ENCODE peak calls at places on chromosome 6, in ten cellular contexts. W, C, A, N, D, O, L, K, E and Z are unnamed samples.

GRCh38 chr6:83609248-83609647 is 96.9 kb downstream of the PRSS35 start:
- DNase-seq in W (no peak), C (no peak), A (no peak), N (no peak), D (no peak), O (no peak), L (no peak), K (no peak), E (peak; percentile 76), Z (no peak)

GRCh38 chr6:26316291-26316690 is 48.7 kb upstream of the BTN3A2 start:
- DNase-seq in W (no peak), C (peak; percentile 68), A (no peak), N (no peak), D (no peak), O (no peak), L (no peak), K (no peak), E (no peak), Z (no peak)

GRCh38 chr6:106448000-106448426 is 87.5 kb downstream of the CRYBG1 start:
- DNase-seq in W (peak; percentile 47), C (no peak), A (no peak), N (no peak), D (no peak), O (no peak), L (peak; percentile 31), K (no peak), E (no peak), Z (no peak)

GRCh38 chr6:169833258-169833794 is 81.9 kb downstream of the ERMARD start:
- DNase-seq in W (no peak), C (no peak), A (no peak), N (no peak), D (no peak), O (no peak), L (no peak), K (no peak), E (no peak), Z (no peak)

GRCh38 chr6:155085582-155086253 is 90.6 kb downstream of the TIAM2 start:
- DNase-seq in W (no peak), C (peak; percentile 77), A (no peak), N (no peak), D (no peak), O (no peak), L (no peak), K (no peak), E (peak; percentile 73), Z (peak; percentile 23)

GRCh38 chr6:7112741-7113313 is 5.1 kb downstream of the RREB1 start:
- DNase-seq in W (peak; percentile 33), C (peak; percentile 69), A (no peak), N (no peak), D (no peak), O (no peak), L (peak; percentile 29), K (peak; percentile 31), E (peak; percentile 67), Z (peak; percentile 35)

GRCh38 chr6:40723967-40724366 is 136.8 kb upstream of the LRFN2 start:
- DNase-seq in W (no peak), C (no peak), A (no peak), N (no peak), D (no peak), O (no peak), L (no peak), K (no peak), E (no peak), Z (no peak)

GRCh38 chr6:109945091-109945490 is 33.0 kb upstream of the GPR6 start:
- DNase-seq in W (no peak), C (no peak), A (no peak), N (no peak), D (no peak), O (no peak), L (no peak), K (no peak), E (no peak), Z (no peak)

GRCh38 chr6:43953794-43954310 is 173.4 kb downstream of the MRPL14 start:
- DNase-seq in W (peak; percentile 59), C (peak; percentile 57), A (no peak), N (no peak), D (peak; percentile 12), O (no peak), L (peak; percentile 53), K (no peak), E (peak; percentile 86), Z (peak; percentile 49)

GRCh38 chr6:15244605-15245360 is 1.1 kb upstream of the JARID2 start:
- DNase-seq in W (peak; percentile 86), C (peak; percentile 55), A (peak; percentile 60), N (peak; percentile 86), D (peak; percentile 73), O (no peak), L (peak; percentile 88), K (peak; percentile 74), E (peak; percentile 91), Z (peak; percentile 85)

GRCh38 chr6:134351615-134352474 is 33.9 kb upstream of the SGK1 start:
- DNase-seq in W (no peak), C (no peak), A (no peak), N (peak; percentile 19), D (no peak), O (no peak), L (no peak), K (no peak), E (no peak), Z (no peak)

GRCh38 chr6:52610745-52611355 is 34.0 kb upstream of the TRAM2 start:
- DNase-seq in W (no peak), C (peak; percentile 40), A (no peak), N (no peak), D (no peak), O (no peak), L (no peak), K (no peak), E (no peak), Z (peak; percentile 34)

GRCh38 chr6:148943451-148943850 is 196.6 kb downstream of the UST start:
- DNase-seq in W (no peak), C (no peak), A (no peak), N (no peak), D (no peak), O (no peak), L (no peak), K (no peak), E (no peak), Z (no peak)

DNA sequence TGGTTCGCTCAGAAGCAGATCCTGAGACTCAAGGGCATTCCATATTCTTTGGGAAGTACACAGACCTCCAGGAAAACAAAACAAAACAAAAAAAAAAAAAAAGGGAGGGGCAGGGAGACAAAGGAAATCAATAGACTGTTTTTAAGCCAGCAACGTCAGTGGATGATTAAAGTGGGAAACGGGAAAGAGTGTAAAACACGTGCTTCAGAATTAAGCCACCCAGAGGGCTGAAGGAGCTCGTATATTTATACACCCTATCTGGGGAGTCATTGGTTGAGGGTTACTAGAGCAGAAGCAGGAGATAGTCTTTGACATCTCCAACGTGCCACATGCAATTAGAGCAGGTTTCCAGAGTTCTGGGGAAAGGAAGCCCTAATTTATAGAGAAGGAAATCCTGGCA is 26.2 kb downstream of the PDE7B start:
- DNase-seq in W (no peak), C (no peak), A (no peak), N (no peak), D (no peak), O (no peak), L (no peak), K (no peak), E (no peak), Z (no peak)
- TF ChIP-seq POLR2A in W (no peak), C (no peak), A (no peak), N (no peak), D (no peak), O (no peak), L (no peak), K (no peak), E (no peak), Z (no peak)

GRCh38 chr6:131843768-131844167 is 35.9 kb downstream of the ENPP1 start:
- DNase-seq in W (no peak), C (no peak), A (no peak), N (no peak), D (no peak), O (no peak), L (no peak), K (no peak), E (no peak), Z (no peak)

GRCh38 chr6:131840936-131841583 is 33.2 kb downstream of the ENPP1 start:
- DNase-seq in W (no peak), C (peak; percentile 27), A (no peak), N (no peak), D (no peak), O (no peak), L (no peak), K (no peak), E (no peak), Z (no peak)

GRCh38 chr6:131844243-131844841 is 36.5 kb downstream of the ENPP1 start:
- DNase-seq in W (no peak), C (peak; percentile 98), A (no peak), N (no peak), D (no peak), O (no peak), L (no peak), K (no peak), E (no peak), Z (no peak)

GRCh38 chr6:131839388-131839787 is 31.6 kb downstream of the ENPP1 start:
- DNase-seq in W (no peak), C (no peak), A (no peak), N (no peak), D (no peak), O (no peak), L (no peak), K (no peak), E (no peak), Z (no peak)

DNA sequence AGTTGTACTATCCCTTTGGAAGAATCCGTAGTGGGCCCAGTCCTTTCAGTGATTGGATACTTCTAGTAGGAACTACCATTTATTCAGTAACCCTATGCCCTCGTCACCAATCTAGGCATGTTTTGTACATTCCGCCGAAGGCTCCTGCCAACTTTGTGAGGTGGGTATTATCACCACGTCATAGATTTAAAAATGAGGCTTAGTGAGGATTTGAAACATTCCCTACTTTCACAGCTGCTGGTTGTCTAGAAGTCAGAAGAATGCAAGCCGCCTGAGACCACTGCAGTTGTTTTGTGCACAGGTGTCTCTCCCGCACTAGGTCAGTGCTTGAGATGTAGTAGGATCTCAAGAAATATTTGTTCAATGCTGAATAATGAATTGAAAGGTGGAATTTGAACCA is 32.6 kb downstream of the ENPP1 start:
- DNase-seq in W (no peak), C (no peak), A (no peak), N (no peak), D (no peak), O (no peak), L (no peak), K (no peak), E (no peak), Z (no peak)
- TF ChIP-seq POLR2A in W (no peak), C (no peak), A (no peak), N (no peak), D (no peak), O (no peak), L (no peak), K (no peak), E (no peak), Z (no peak)

GRCh38 chr6:115133790-115134189 is 791.0 kb upstream of the HS3ST5 start:
- DNase-seq in W (no peak), C (no peak), A (no peak), N (no peak), D (no peak), O (no peak), L (no peak), K (no peak), E (no peak), Z (no peak)

GRCh38 chr6:115131709-115132490 is 789.1 kb upstream of the HS3ST5 start:
- DNase-seq in W (no peak), C (no peak), A (no peak), N (no peak), D (no peak), O (no peak), L (no peak), K (no peak), E (no peak), Z (no peak)
- TF ChIP-seq POLR2A in W (no peak), C (no peak), A (no peak), N (no peak), D (no peak), O (no peak), L (no peak), K (no peak), E (no peak), Z (no peak)

GRCh38 chr6:160070427-160070826 is 51.2 kb upstream of the SLC22A1 start:
- DNase-seq in W (peak; percentile 8), C (no peak), A (no peak), N (no peak), D (no peak), O (no peak), L (no peak), K (no peak), E (no peak), Z (no peak)
- TF ChIP-seq POLR2A in W (no peak), C (no peak), A (no peak), N (no peak), D (no peak), O (no peak), L (no peak), K (no peak), E (no peak), Z (no peak)